ENCODE peak calls at places on chromosomes 12 and 14, in four cellular contexts. O is left lung, N is H9, I is left ventricle myocardium inferior. R is an unnamed sample. For H3K4me1, the result is how much of the 10 kb centered on the place peaks cover.

GRCh38 chr14:78074546-78074945 is 95.6 kb upstream of the NRXN3 start:
- DNase-seq in O (no peak), N (no peak), I (no peak), R (no peak)

GRCh38 chr14:78029471-78030372 is 140.5 kb upstream of the NRXN3 start:
- DNase-seq in O (peak), N (peak), I (no peak), R (no peak)

GRCh38 chr12:78981-79380 is 12.4 kb downstream of the IQSEC3 start:
- DNase-seq in O (no peak), N (peak), I (no peak), R (no peak)

GRCh38 chr12:42213954-42214426 is 24.1 kb downstream of the YAF2 start:
- DNase-seq in O (no peak), N (no peak), I (peak), R (no peak)

GRCh38 chr12:91743727-91744126 is 401.9 kb downstream of the BTG1 start:
- DNase-seq in O (no peak), N (no peak), I (no peak), R (no peak)

GRCh38 chr14:78135450-78135891 is 34.7 kb upstream of the NRXN3 start:
- DNase-seq in O (no peak), N (no peak), I (no peak), R (no peak)

GRCh38 chr14:27485193-27485592 is 887.4 kb upstream of the NOVA1 start:
- DNase-seq in O (no peak), N (no peak), I (no peak), R (no peak)

GRCh38 chr14:71355324-71356201 is 448.3 kb downstream of the PCNX1 start:
- DNase-seq in O (no peak), N (no peak), I (no peak), R (peak)

GRCh38 chr12:112005419-112006395 is 7.3 kb downstream of the TMEM116 start:
- DNase-seq in O (no peak), N (peak), I (no peak), R (no peak)

GRCh38 chr12:93002278-93003054 is 73.4 kb upstream of the EEA1 start:
- DNase-seq in O (no peak), N (no peak), I (no peak), R (no peak)

GRCh38 chr14:21236948-21237797 is 32.1 kb downstream of the HNRNPC start:
- DNase-seq in O (no peak), N (no peak), I (no peak), R (no peak)

GRCh38 chr12:24534632-24535031 is 414.3 kb downstream of the BCAT1 start:
- DNase-seq in O (no peak), N (no peak), I (peak), R (peak)

DNA sequence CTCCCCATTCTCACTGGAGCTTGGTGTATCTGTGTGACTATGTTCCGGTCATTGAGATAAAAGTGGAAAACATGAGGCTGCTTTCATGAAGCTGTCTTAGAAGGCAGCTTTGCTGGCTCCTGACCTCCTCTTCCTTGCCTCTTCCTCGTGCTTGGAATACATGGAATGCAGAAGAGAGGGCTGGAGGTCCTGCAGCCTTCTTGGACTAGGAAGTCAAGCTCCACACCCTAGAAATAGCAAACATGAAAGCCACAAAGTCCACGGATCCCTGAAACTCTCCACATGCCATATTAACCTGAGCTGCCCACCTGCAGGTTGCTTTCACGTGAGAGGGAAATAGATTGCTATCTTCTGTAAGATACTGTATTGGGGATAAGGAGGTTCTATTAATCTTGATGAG is 51.0 kb downstream of the FZD10 start:
- DNase-seq in O (no peak), N (no peak), I (no peak), R (no peak)
- TF ChIP-seq CTCF in O (no peak), N (no peak), I (no peak), R (no peak)

GRCh38 chr14:106010783-106011182 is 484.4 kb downstream of the TMEM121 start:
- DNase-seq in O (no peak), N (no peak), I (no peak), R (no peak)
- H3K4me1 ChIP-seq in O (under half), N (under half), I (under half), R (under half)

GRCh38 chr14:56552615-56553014 is 27.0 kb upstream of the TMEM260 start:
- DNase-seq in O (no peak), N (peak), I (no peak), R (no peak)

GRCh38 chr14:56561586-56561985 is 18.0 kb upstream of the TMEM260 start:
- DNase-seq in O (no peak), N (no peak), I (no peak), R (no peak)

GRCh38 chr14:56554301-56554700 is 25.3 kb upstream of the TMEM260 start:
- DNase-seq in O (no peak), N (no peak), I (no peak), R (no peak)

GRCh38 chr14:56555921-56556570 is 23.6 kb upstream of the TMEM260 start:
- DNase-seq in O (no peak), N (no peak), I (no peak), R (no peak)
- TF ChIP-seq CTCF in O (peak), N (peak), I (peak), R (peak)

DNA sequence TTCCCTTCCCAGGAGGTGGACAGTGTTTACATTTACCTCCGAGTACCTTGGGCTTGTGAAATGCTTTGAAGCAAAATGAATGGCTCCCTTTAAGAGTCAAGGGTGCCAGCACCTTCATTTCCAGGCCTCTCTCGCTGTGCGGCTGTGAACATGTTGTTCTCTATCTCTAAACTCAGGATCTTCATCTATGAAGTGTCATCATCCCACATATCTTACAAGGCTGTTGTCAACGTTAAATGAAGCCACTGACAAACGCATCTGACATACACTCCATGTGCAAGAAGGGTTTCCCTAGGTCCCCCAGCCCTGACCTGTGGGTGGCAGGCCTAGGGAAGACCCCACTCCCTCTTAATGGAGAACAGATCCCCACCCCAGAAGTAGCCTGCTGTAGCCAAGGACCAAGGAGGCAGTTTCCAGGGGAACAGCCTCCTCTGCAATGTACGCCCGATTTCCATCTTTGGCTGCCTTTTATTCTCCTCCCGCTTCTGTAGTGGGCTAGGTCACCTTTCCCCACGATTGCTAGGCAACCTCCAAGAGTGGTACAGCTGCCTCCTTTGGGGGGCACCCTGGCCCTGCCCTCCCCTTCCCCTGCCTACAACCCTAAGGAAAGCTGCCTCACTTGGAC is 7.6 kb downstream of the ACTN1 start:
- DNase-seq in O (no peak), N (no peak), I (no peak), R (no peak)
- H3K4me1 ChIP-seq in O (under half), N (under half), I (half or more), R (half or more)

DNA sequence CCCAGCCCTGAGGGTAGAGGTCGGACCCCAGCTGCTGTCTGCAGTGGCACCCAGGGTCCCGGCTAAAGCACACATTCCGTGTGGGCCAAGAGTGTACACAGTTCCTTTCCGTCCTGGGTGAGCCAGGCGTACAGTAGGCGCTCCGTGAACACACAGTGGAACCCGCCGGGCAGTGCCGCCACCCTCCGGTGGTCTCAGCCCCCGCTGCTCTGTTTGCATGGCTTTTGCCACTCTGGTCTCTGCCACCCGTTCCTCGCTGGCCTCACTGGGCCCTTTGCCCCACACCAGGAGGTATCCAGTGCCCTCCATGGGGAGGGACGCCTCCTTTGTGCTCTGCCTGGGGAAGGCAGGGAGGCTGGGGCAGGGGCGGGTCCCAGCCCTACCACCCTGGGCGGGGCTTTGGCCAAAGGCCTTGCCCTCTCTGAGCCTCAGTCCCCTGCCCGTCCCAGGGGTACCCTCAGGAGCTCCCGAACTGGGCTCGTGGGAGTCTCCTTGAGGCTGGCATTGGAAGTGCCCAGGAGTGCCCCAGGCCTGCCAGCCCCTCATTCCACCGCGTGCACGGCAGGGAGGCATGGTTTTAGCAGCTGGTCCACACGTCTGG is 13.0 kb downstream of the TRMT61A start:
- DNase-seq in O (peak), N (no peak), I (no peak), R (no peak)
- TF ChIP-seq CTCF in O (no peak), N (peak), I (no peak), R (no peak)

DNA sequence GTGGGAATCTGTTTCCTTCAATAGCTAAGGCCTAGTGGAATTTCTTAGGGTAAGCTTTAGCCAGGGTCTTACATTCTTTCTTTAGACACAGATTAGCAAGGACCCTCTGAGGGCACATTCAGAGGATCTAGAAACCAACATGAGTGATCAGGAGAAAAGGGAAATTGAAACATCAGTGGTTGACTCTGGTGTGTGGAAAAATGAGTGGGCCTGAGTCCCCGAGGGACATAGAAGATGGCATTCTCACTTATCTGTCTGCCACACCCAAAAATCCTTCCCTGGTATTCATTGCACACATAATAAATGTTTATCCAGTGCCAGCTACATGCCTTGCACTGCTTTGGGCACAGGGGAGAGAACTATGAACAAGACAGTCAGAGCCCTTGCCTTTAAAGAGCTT is 82.9 kb downstream of the SSPN start:
- DNase-seq in O (no peak), N (no peak), I (no peak), R (no peak)
- H3K4me1 ChIP-seq in O (under half), N (under half), I (under half), R (under half)

DNA sequence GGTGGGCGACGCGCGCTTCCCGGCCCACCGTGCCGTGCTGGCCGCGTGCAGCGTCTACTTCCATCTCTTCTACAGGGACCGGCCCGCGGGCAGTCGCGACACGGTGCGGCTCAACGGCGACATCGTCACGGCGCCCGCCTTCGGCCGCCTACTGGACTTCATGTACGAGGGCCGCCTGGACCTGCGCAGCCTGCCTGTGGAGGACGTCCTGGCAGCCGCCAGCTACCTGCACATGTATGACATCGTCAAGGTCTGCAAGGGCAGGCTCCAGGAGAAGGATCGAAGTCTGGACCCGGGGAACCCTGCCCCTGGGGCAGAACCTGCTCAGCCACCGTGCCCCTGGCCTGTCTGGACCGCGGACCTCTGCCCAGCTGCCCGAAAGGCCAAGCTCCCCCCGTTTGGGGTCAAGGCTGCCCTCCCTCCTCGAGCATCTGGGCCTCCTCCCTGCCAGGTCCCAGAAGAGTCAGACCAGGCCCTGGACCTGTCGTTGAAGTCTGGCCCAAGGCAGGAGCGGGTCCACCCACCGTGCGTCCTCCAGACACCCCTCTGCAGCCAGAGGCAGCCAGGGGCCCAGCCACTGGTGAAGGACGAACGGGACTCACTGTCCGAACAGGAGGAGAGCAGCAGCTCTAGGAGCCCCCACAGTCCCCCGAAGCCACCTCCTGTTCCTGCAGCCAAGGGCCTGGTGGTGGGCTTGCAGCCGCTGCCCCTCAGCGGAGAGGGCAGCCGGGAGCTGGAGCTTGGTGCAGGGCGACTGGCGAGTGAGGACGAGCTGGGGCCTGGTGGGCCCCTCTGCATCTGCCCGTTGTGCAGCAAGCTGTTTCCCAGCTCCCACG is 601 bp downstream of the ZBTB42 start:
- DNase-seq in O (no peak), N (no peak), I (no peak), R (no peak)
- TF ChIP-seq CTCF in O (no peak), N (no peak), I (no peak), R (no peak)

DNA sequence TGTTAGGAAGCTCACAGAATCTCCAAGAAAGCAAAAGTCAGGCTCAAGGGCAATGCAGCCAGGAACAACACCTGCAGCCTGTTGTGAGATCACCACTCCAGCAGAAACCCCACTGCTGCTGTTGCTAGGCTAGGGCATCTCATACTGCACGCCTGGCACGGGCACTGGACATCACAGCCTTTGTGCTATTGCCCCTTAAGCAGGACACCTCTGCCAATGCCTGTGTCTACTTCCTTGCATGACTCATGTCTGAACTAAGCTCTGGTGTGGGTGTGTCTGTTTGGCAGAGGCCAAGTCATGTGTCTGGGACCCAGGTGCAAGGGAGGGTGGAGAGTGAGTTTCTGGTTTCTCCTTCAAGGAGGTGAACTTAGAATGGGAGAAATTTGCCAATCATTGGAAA is 10.0 kb upstream of the DDX47 start:
- DNase-seq in O (peak), N (no peak), I (no peak), R (peak)
- H3K4me1 ChIP-seq in O (under half), N (under half), I (under half), R (under half)